ENCODE peak calls at places on chromosomes 7 and 10, in five cellular contexts. X, V, K, H and E are unnamed samples.

GRCh38 chr10:118594392-118595063 is 920 bp downstream of the PRLHR start:
- DNase-seq in X (peak), V (peak), K (peak), H (no peak), E (peak)

GRCh38 chr10:70729763-70730357 is 55.3 kb downstream of the TBATA start:
- DNase-seq in X (no peak), V (no peak), K (no peak), H (no peak), E (no peak)

GRCh38 chr7:28980504-28981281 is 22.6 kb upstream of the TRIL start:
- DNase-seq in X (no peak), V (no peak), K (no peak), H (no peak), E (no peak)

GRCh38 chr7:40429821-40430220 is 295.0 kb downstream of the SUGCT start:
- DNase-seq in X (no peak), V (no peak), K (no peak), H (no peak), E (no peak)

GRCh38 chr7:28005075-28005847 is 175.3 kb downstream of the JAZF1 start:
- DNase-seq in X (no peak), V (no peak), K (no peak), H (no peak), E (no peak)

GRCh38 chr10:51422311-51423120 is 276.9 kb downstream of the CSTF2T start:
- DNase-seq in X (peak), V (peak), K (peak), H (peak), E (no peak)

GRCh38 chr7:159027091-159027802 is 117.4 kb downstream of the VIPR2 start:
- DNase-seq in X (peak), V (no peak), K (peak), H (no peak), E (no peak)

GRCh38 chr10:14071956-14072355 is 258.8 kb downstream of the FRMD4A start:
- DNase-seq in X (no peak), V (no peak), K (no peak), H (no peak), E (no peak)

GRCh38 chr10:92929896-92930295 is 81.6 kb downstream of the EXOC6 start:
- DNase-seq in X (no peak), V (no peak), K (no peak), H (no peak), E (no peak)

GRCh38 chr7:155377071-155377836 is 79.6 kb downstream of the INSIG1 start:
- DNase-seq in X (peak), V (no peak), K (no peak), H (no peak), E (no peak)

GRCh38 chr10:109741712-109742111 is 181.6 kb downstream of the XPNPEP1 start:
- DNase-seq in X (no peak), V (no peak), K (no peak), H (no peak), E (no peak)

GRCh38 chr10:31272841-31273240 is 46.2 kb upstream of the ZEB1 start:
- DNase-seq in X (no peak), V (no peak), K (no peak), H (no peak), E (no peak)

GRCh38 chr10:92757066-92757716 is 67.4 kb downstream of the HHEX start:
- DNase-seq in X (peak), V (peak), K (peak), H (peak), E (no peak)

GRCh38 chr7:16688249-16688648 is 42.3 kb downstream of the BZW2 start:
- DNase-seq in X (no peak), V (no peak), K (no peak), H (no peak), E (no peak)

GRCh38 chr10:42980553-42981357 is 96.1 kb upstream of the RET start:
- DNase-seq in X (no peak), V (no peak), K (no peak), H (peak), E (peak)

GRCh38 chr7:91265693-91266066 is 1.4 kb downstream of the FZD1 start:
- DNase-seq in X (peak), V (peak), K (peak), H (no peak), E (no peak)

GRCh38 chr10:102279104-102279503 is 33.8 kb downstream of the GBF1 start:
- DNase-seq in X (no peak), V (no peak), K (no peak), H (no peak), E (no peak)

GRCh38 chr7:121313220-121313792 is 15.5 kb upstream of the WNT16 start:
- DNase-seq in X (no peak), V (no peak), K (peak), H (no peak), E (no peak)

GRCh38 chr7:138982204-138982623 is 1.0 kb upstream of the KIAA1549 start:
- DNase-seq in X (no peak), V (no peak), K (peak), H (no peak), E (peak)

DNA sequence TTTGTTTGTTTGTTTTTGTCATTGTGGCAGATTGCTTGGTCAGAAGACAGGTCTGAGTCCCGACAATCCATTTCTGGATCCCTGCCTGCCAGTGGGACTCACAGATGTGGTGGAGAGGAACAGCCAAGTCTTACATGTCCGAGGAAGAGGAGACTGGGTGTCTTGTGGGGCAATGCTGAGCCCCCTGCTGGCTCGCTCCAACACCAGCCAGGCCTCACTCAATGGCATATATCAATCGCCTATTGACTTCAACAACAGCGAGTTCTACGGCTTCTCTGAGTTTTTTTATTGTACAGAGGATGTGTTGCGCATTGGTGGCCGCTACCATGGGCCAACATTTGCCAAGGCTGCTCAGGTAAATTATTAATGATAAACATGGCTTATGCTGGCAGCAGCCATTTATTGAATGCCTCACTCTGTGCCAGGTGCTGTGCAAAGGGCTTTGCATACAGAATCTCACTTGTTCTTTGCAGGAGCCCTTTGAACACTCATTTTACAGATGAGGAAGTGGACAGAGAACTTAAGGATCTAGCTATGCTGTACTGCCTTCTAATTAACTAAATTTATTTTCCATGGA is 33.3 kb downstream of the COX15 start:
- DNase-seq in X (no peak), V (peak), K (no peak), H (no peak), E (no peak)
- TF ChIP-seq CTCF in X (no peak), V (peak), K (peak), H (no peak), E (no peak)

GRCh38 chr7:47579458-47579857 is 2.5 kb downstream of the TNS3 start:
- DNase-seq in X (no peak), V (no peak), K (no peak), H (no peak), E (no peak)

GRCh38 chr7:47580175-47580701 is 1.7 kb downstream of the TNS3 start:
- DNase-seq in X (peak), V (no peak), K (peak), H (peak), E (no peak)

GRCh38 chr7:47581442-47581820 is 480 bp downstream of the TNS3 start:
- DNase-seq in X (peak), V (no peak), K (peak), H (peak), E (peak)

GRCh38 chr7:47581821-47582747 is at the start of gene TNS3:
- DNase-seq in X (peak), V (no peak), K (peak), H (peak), E (peak)

DNA sequence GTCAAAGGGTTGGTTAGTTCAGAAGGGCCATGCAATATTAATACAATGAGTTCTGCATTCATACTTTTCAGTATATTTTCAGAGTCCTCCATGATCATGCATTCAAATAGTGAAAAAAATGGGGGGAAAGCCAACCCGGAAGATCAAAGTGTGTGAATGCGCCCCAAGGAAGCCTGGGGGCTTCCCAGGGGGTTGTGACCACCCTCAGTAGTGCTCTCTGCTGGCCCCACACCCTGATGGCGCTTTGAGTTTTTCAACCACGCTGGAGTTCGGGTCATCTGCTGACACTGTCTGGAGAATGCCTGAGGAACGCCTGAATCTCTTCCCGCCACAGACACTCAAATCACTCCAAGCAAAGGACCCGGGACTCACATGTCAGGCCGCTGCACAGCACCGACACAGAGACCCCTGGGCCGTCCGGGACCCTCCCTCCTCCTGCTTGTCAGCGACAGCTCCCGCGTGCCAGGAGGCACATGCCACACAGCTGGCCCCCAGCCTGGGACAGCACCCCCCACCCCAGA is 1.0 kb downstream of the TNS3 start:
- DNase-seq in X (peak), V (no peak), K (no peak), H (no peak), E (no peak)
- TF ChIP-seq CTCF in X (no peak), V (no peak), K (no peak), H (no peak), E (no peak)

GRCh38 chr7:23358152-23358674 is 59.1 kb downstream of the MALSU1 start:
- DNase-seq in X (no peak), V (no peak), K (no peak), H (no peak), E (no peak)

GRCh38 chr7:23356726-23357125 is 57.6 kb downstream of the MALSU1 start:
- DNase-seq in X (no peak), V (peak), K (no peak), H (no peak), E (no peak)

GRCh38 chr7:23353172-23353571 is 54.0 kb downstream of the MALSU1 start:
- DNase-seq in X (peak), V (peak), K (no peak), H (no peak), E (no peak)

GRCh38 chr7:23356168-23356567 is 57.0 kb downstream of the MALSU1 start:
- DNase-seq in X (no peak), V (no peak), K (no peak), H (no peak), E (no peak)

DNA sequence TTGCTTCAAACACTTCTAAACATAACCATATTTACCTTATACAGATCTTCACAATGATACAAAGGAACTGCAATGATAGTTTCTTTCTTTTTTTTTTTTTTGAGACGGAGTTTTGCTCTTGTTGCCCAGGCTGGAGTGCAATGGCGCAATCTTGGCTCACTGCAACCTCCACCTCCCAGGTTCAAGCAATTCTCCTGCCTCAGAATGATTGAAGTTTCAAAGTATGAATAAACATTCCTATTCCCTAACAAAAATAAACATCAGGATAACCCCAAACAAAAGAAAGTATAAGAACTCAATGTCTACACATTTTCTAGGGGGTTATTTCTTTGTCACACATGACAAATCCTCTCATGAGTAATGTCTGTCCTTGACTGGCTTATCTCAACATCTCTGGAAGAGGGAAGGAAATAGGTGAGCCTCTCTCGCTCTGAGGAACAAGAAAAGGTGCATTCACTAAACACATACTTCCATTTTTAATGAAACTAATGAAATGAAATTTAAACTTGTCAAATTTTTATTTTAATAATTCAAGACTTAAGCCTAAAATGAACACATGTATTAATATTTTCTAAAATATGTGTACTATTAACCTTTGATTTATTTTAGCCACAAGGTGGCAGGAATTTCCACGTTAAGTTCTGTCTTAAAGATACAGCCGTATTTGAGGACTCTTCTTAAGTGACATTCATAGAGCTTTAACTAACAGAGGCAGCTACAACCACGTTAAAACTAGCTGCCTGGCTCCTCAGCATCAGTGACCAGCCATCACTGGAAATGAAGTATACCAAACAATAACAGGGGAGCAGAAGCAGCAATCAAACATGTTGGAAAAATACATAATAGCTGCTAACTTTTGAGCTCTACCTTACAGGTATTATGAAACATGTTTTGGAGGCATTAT is 58.3 kb downstream of the MALSU1 start:
- DNase-seq in X (no peak), V (peak), K (peak), H (no peak), E (no peak)
- TF ChIP-seq CTCF in X (peak), V (peak), K (peak), H (no peak), E (peak)

DNA sequence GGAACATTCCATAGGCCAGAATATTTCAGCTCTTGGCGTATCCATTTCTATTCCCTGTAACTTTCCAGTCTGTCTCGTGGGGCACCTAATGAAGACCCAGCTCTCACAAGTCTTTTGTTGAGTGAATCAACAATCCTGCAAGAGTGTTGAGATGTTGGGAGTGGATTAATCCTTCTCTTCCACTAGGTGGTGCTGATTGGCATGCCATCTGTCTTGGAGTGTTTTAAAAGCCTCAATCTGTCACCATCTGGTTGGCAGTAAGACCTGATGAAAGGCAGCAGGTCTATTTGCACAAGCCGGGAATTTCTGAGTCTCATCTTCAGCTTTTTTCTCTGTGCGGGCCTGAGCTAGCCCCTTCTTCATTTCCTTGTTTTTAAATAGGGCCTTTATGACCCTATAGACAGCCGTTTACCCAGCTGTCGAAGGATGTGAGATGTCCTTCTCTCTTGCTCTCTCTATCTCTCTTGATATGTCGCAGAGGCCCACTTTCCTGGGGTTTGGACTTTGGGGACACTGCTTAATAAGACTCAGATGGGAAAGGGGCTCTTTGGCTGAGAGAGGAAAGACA is 180.5 kb downstream of the ZNF365 start:
- DNase-seq in X (peak), V (peak), K (peak), H (no peak), E (no peak)
- TF ChIP-seq CTCF in X (peak), V (peak), K (peak), H (no peak), E (peak)

GRCh38 chr7:116249969-116250553 is 39.7 kb downstream of the TES start:
- DNase-seq in X (peak), V (peak), K (peak), H (no peak), E (no peak)
- TF ChIP-seq CTCF in X (peak), V (peak), K (peak), H (no peak), E (peak)

GRCh38 chr7:22355620-22356009 is 1.3 kb downstream of the RAPGEF5 start:
- DNase-seq in X (no peak), V (no peak), K (no peak), H (no peak), E (no peak)
- TF ChIP-seq CTCF in X (no peak), V (no peak), K (no peak), H (no peak), E (no peak)

DNA sequence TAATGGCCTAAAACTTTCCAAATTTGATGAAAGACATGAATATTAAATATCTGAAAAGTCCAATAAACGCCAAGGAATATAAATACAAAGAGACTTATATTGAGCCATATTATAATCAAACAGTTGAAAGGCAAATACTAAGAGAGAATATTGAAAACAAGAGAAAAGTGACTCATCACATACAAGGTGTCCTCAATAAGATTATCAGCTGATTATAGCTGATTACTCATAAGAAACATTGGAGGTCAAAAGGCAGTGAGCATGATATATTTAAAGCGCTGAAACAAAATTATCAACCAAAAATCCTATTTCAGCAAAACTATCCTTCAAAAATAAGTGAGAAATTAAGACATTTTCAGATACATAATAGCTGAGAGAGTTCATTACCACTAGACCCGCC is 7.8 kb upstream of the NPC1L1 start:
- DNase-seq in X (no peak), V (no peak), K (no peak), H (no peak), E (no peak)
- TF ChIP-seq CTCF in X (no peak), V (no peak), K (no peak), H (no peak), E (no peak)

DNA sequence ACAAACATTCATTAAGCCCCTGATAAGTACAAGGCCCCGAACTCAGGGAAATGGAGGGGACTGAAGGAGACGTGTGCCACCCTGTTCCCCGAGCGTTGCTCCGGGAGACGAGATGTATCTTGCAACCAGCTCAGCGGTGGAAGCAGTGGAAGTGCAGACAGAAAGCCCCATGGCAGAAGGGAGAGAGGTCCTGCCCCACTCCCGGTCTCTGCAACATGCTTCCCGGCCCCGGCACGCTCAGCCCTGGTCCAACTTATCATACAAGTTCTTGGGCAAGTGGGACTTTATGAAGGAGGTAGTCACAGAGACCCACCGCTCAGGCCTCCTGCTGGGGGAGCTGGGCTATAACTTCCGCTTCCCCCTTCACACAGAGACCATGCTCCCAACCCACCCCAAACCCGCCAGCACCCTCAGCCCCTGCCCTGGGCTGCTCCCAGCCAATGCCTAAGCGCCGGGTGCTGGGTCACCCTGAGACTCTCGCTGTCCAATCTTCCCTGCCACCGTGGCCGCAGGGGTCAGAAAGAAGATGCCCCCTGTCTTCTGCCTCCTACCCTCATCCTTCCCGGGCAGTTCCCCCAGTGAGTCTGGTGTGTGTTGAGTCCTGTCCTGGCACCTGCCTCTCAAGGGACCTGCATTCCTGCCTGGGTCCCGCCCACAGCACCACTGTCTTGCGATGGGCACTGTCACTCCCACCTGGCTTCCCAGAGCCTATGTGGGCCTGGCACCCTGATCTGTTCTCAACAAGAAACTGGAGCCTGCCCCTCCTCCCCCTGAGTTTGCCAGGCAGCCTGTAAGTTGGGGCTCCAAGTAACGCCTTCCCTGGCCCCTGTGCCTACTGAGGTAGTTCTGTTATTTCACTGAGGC is 157.7 kb downstream of the PRKAG2 start:
- DNase-seq in X (no peak), V (no peak), K (no peak), H (no peak), E (no peak)
- TF ChIP-seq CTCF in X (no peak), V (no peak), K (no peak), H (no peak), E (no peak)

DNA sequence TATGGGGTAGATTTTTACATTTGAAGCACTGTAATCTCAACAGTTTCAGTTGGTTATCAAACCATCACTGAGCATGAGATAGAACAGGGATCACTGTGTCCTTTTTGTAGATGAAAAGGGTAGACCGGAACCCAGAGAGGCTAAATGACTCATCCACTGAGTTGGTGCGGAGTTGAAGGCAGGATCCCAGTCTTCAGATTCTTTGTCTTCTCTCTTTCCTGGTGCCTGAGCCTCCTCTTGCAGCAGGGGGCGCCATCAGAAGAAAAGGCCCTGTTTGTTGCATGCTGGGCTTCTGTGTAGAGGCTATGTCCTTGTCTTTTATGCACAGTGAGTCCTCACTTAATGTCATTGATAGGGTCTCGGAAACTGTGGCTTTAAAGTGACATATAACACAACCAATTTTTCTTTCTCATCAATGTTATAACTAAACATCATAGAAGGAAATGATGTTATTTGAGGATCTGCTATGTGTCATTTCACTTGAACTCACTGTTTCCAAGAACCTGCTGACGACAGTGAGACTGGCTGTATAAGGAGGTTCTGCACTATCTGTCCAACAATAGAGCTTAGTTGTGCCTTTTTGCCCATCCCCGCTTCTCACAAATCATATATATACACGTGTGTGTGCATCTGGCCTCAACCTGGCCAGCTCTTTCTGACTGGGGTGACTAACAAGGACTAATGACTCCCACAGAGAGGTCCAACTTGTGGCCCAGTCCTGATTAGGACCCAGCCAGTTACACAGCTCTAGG is 14.3 kb downstream of the ZNF282 start:
- DNase-seq in X (peak), V (peak), K (peak), H (peak), E (no peak)
- TF ChIP-seq CTCF in X (peak), V (peak), K (peak), H (no peak), E (peak)